ENCODE peak calls at places on chromosomes 13 and 19, in four cellular contexts. Y is A549, W is K562, S is H1. U is an unnamed sample.

GRCh38 chr13:49226613-49227012 is 6.5 kb downstream of the MLNR start:
- DNase-seq in S (no peak), Y (no peak), W (no peak), U (no peak)

GRCh38 chr19:35689836-35690235 is 14.5 kb upstream of the ZBTB32 start:
- DNase-seq in S (no peak), W (no peak), Y (no peak), U (no peak)

GRCh38 chr13:78621086-78621485 is 17.7 kb upstream of the POU4F1 start:
- DNase-seq in S (no peak), W (no peak), Y (no peak), U (no peak)

GRCh38 chr13:110233181-110233641 is 73.7 kb downstream of the COL4A1 start:
- DNase-seq in S (no peak), Y (no peak), W (no peak), U (peak)

GRCh38 chr19:57406516-57407123 is 4.3 kb upstream of the ZNF17 start:
- DNase-seq in S (peak), W (peak), Y (no peak), U (peak)

GRCh38 chr19:10419646-10420443 is 493 bp upstream of the PDE4A start:
- DNase-seq in S (peak), Y (peak), W (peak), U (no peak)

GRCh38 chr19:43618921-43619261 is 538 bp downstream of the ZNF428 start:
- DNase-seq in Y (peak), W (peak), S (no peak), U (peak)

GRCh38 chr13:89205856-89206255 is 1534.7 kb downstream of the SLITRK5 start:
- DNase-seq in S (no peak), W (no peak), Y (no peak), U (no peak)

GRCh38 chr19:18304194-18304495 is 18.7 kb downstream of the LSM4 start:
- DNase-seq in W (no peak), S (no peak), Y (no peak), U (no peak)

GRCh38 chr19:48258350-48258749 is 2.6 kb upstream of the CARD8 start:
- DNase-seq in Y (no peak), S (no peak), W (no peak), U (peak)

GRCh38 chr19:33862991-33863390 is 66.3 kb downstream of the KCTD15 start:
- DNase-seq in W (no peak), Y (no peak), S (no peak), U (no peak)

GRCh38 chr19:33863436-33863835 is 66.8 kb downstream of the KCTD15 start:
- DNase-seq in Y (no peak), W (no peak), S (no peak), U (no peak)

GRCh38 chr19:33866696-33867095 is 70.0 kb downstream of the KCTD15 start:
- DNase-seq in Y (no peak), W (no peak), S (no peak), U (no peak)

GRCh38 chr19:33865306-33865705 is 68.6 kb downstream of the KCTD15 start:
- DNase-seq in Y (no peak), W (no peak), S (no peak), U (no peak)

DNA sequence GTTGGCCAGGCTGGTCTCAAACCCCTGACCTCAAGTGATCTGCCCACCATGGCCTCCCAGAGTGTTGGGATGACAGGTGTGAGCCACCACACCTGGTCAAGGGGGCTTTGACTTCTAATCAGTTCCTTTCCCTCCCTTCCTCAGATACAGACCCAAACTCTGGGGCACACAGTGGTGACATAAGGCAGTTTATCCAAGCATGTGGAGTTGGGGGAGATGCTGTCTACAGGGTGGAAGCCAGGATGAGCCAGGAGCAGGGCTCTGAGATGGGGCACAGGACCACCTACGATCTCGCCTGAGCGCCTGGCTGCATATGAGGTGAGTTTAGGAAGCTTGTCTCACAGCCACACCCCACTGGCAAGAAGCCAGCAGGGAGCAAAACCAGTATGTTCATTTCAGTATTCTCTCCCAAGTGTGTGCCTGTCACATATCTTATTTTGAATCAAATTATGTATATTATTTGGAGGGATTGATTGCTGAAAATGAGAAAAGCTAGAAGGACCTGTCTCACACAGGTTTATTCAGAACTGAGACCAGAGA is 67.7 kb downstream of the KCTD15 start:
- DNase-seq in W (no peak), S (no peak), Y (no peak), U (no peak)
- TF ChIP-seq JUN in W (no peak), S (no peak), Y (no peak), U (no peak)

GRCh38 chr19:11626252-11626651 is 29.0 kb downstream of the ZNF627 start:
- DNase-seq in Y (no peak), W (no peak), S (no peak), U (no peak)
- TF ChIP-seq MAX in Y (no peak), W (no peak), S (no peak), U (no peak)

DNA sequence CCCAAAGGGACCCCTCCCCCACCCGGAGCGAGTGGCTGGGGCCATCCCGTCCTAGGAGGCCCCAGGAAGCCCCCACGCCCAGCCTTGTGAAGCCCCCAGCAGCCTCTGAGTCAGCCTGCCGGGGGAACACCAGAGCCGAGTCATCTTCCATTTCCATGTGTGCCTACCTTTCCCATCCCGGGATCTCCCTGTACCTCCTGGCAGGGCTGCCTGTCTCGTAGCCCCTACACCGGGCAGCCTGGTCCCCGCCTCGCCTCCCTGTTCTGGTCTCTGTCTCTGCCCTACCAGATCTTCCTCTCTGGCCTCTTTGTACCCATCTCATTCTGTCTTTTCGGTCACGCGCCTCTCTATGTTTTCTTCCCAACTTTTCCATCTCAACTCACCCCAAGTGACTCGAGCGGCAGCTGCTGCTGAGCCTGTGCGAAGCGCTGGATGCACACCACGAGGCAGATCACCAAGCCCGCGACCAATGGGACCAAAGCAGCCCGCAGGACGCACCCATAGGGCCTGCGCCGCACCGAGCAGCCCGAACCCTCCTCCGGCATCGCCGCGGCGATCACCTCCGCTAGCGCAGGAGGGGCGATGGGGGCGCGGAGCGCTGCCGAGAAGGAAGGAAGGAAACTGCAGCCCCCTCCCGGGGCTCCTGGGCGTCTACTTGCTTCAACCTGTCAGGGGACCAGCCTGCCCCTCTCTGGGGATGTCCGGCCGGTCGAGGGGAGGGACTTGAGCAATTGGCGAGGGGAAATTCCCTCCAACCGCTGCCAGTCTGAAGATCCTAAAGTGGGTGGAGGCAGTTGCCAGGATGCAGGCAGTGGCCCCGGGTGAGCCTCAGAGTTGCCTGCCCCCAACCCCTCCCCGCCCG is at the start of gene CD70:
- DNase-seq in S (no peak), W (no peak), Y (peak), U (no peak)
- TF ChIP-seq POLR2A in S (no peak), W (no peak), Y (no peak), U (no peak)

GRCh38 chr19:30160426-30160825 is 211.8 kb upstream of the ZNF536 start:
- DNase-seq in S (no peak), Y (no peak), W (no peak), U (no peak)

GRCh38 chr19:30160996-30161655 is 211.1 kb upstream of the ZNF536 start:
- DNase-seq in W (no peak), S (no peak), Y (no peak), U (no peak)

GRCh38 chr19:30163663-30164062 is 208.5 kb upstream of the ZNF536 start:
- DNase-seq in W (no peak), S (no peak), Y (no peak), U (no peak)

GRCh38 chr19:30162718-30163117 is 209.5 kb upstream of the ZNF536 start:
- DNase-seq in Y (no peak), W (no peak), S (no peak), U (no peak)

GRCh38 chr19:30161770-30162169 is 210.4 kb upstream of the ZNF536 start:
- DNase-seq in S (no peak), Y (no peak), W (no peak), U (no peak)
- TF ChIP-seq JUN in S (no peak), Y (no peak), W (no peak), U (no peak)

U was measured in endothelial cell of umbilical vein.